ENCODE peak calls at places on chromosome 7, in four cellular contexts. X is tibial artery, N is GM23338, W is type B pancreatic cell. M is an unnamed sample.

GRCh38 chr7:135321556-135321955 is 87.9 kb downstream of the STRA8 start:
- DNase-seq in N (no peak), X (no peak), W (no peak), M (no peak)

GRCh38 chr7:73683916-73684693 is 708 bp downstream of the BUD23 start:
- DNase-seq in W (no peak), N (no peak), X (no peak), M (no peak)

GRCh38 chr7:1458676-1459511 is at the start of gene MICALL2:
- DNase-seq in W (no peak), X (peak), N (no peak), M (peak)

GRCh38 chr7:157271991-157272324 is 64.8 kb upstream of the DNAJB6 start:
- DNase-seq in X (peak), W (no peak), N (no peak), M (no peak)

GRCh38 chr7:23183279-23184012 is 1.6 kb downstream of the NUP42 start:
- DNase-seq in N (no peak), X (no peak), W (no peak), M (no peak)

GRCh38 chr7:95434501-95435421 is at the start of gene PON2:
- DNase-seq in W (peak), N (peak), X (peak), M (peak)

GRCh38 chr7:132276252-132276651 is 300.0 kb downstream of the PLXNA4 start:
- DNase-seq in W (no peak), X (no peak), N (no peak), M (no peak)

GRCh38 chr7:55120074-55120473 is 101.3 kb downstream of the EGFR start:
- DNase-seq in W (no peak), N (no peak), X (no peak), M (no peak)

GRCh38 chr7:151682831-151683614 is 163.3 kb upstream of the RHEB start:
- DNase-seq in W (no peak), N (no peak), X (peak), M (no peak)

GRCh38 chr7:88664630-88665233 is 94.8 kb upstream of the ZNF804B start:
- DNase-seq in N (peak), X (no peak), W (no peak), M (no peak)

GRCh38 chr7:102068846-102069245 is 217.8 kb upstream of the SH2B2 start:
- DNase-seq in X (no peak), N (no peak), W (no peak), M (no peak)

GRCh38 chr7:73599151-73599882 is 20.9 kb upstream of the TBL2 start:
- DNase-seq in X (no peak), W (no peak), N (no peak), M (no peak)

GRCh38 chr7:111642373-111642772 is 80.1 kb upstream of the IMMP2L start:
- DNase-seq in W (no peak), N (no peak), X (no peak), M (no peak)

GRCh38 chr7:55515569-55516279 is 56.6 kb downstream of the VOPP1 start:
- DNase-seq in N (no peak), W (no peak), X (no peak), M (no peak)

GRCh38 chr7:98800996-98801395 is 68.8 kb downstream of the TMEM130 start:
- DNase-seq in X (no peak), N (no peak), W (no peak), M (no peak)

GRCh38 chr7:27684491-27684890 is 21.8 kb upstream of the HIBADH start:
- DNase-seq in X (no peak), N (no peak), W (no peak), M (no peak)

GRCh38 chr7:150735596-150736358 is 1.4 kb upstream of the GIMAP5 start:
- DNase-seq in X (no peak), W (no peak), N (peak), M (no peak)

GRCh38 chr7:16071246-16071857 is 350.0 kb downstream of the CRPPA start:
- DNase-seq in W (no peak), X (no peak), N (peak), M (no peak)

GRCh38 chr7:155836216-155837125 is 24.2 kb upstream of the SHH start:
- DNase-seq in X (peak), N (no peak), W (no peak), M (no peak)

GRCh38 chr7:33792041-33792440 is 113.3 kb upstream of the BMPER start:
- DNase-seq in N (no peak), W (no peak), X (no peak), M (no peak)

GRCh38 chr7:69695998-69696657 is 97.9 kb downstream of the AUTS2 start:
- DNase-seq in N (no peak), W (no peak), X (no peak), M (no peak)

GRCh38 chr7:19290066-19290465 is 144.8 kb upstream of the FERD3L start:
- DNase-seq in W (no peak), N (no peak), X (no peak), M (no peak)

GRCh38 chr7:98831641-98832221 is 38.1 kb downstream of the TMEM130 start:
- DNase-seq in W (no peak), X (no peak), N (peak), M (no peak)

GRCh38 chr7:45869426-45869825 is 3.5 kb downstream of the CCDC201 start:
- DNase-seq in X (no peak), W (no peak), N (no peak), M (no peak)

GRCh38 chr7:155881471-155882350 is 69.4 kb upstream of the SHH start:
- DNase-seq in W (peak), N (no peak), X (peak), M (peak)

GRCh38 chr7:5310822-5311405 is 28.2 kb downstream of the SLC29A4 start:
- DNase-seq in X (no peak), W (no peak), N (no peak), M (no peak)

GRCh38 chr7:126689037-126689436 is 563.7 kb downstream of the GRM8 start:
- DNase-seq in N (peak), X (no peak), W (no peak), M (no peak)

GRCh38 chr7:43244232-43244631 is 131.8 kb downstream of the HECW1 start:
- DNase-seq in X (no peak), W (no peak), N (no peak), M (no peak)

GRCh38 chr7:3002631-3003030 is 41.0 kb downstream of the CARD11 start:
- DNase-seq in W (no peak), X (no peak), N (no peak), M (no peak)

GRCh38 chr7:34066968-34067367 is 161.6 kb downstream of the BMPER start:
- DNase-seq in X (no peak), W (no peak), N (peak), M (no peak)

GRCh38 chr7:74061840-74062539 is 21.6 kb upstream of the LIMK1 start:
- DNase-seq in N (no peak), W (no peak), X (peak), M (no peak)

GRCh38 chr7:155533120-155533826 is 13.1 kb downstream of the CNPY1 start:
- DNase-seq in X (no peak), N (peak), W (no peak), M (no peak)

GRCh38 chr7:16915405-16915804 is 33.6 kb upstream of the AGR3 start:
- DNase-seq in W (no peak), X (no peak), N (no peak), M (no peak)

GRCh38 chr7:135790371-135790977 is 41.9 kb upstream of the FAM180A start:
- DNase-seq in X (no peak), W (no peak), N (no peak), M (no peak)

GRCh38 chr7:18504965-18505364 is 9.4 kb downstream of the HDAC9 start:
- DNase-seq in N (no peak), X (no peak), W (no peak), M (no peak)

GRCh38 chr7:97179454-97180104 is 62.1 kb downstream of the SDHAF3 start:
- DNase-seq in X (no peak), W (no peak), N (peak), M (no peak)

GRCh38 chr7:11193131-11193867 is 219.6 kb downstream of the PHF14 start:
- DNase-seq in W (no peak), X (no peak), N (peak), M (no peak)

GRCh38 chr7:133858311-133858710 is 268.8 kb upstream of the LRGUK start:
- DNase-seq in N (no peak), X (no peak), W (no peak), M (no peak)

GRCh38 chr7:133857376-133858119 is 269.6 kb upstream of the LRGUK start:
- DNase-seq in N (no peak), X (no peak), W (no peak), M (no peak)

GRCh38 chr7:133851416-133851815 is 275.7 kb upstream of the LRGUK start:
- DNase-seq in X (no peak), W (no peak), N (no peak), M (no peak)

GRCh38 chr7:133853706-133854276 is 273.3 kb upstream of the LRGUK start:
- DNase-seq in W (no peak), N (peak), X (no peak), M (peak)

GRCh38 chr7:133854739-133855138 is 272.4 kb upstream of the LRGUK start:
- DNase-seq in N (peak), W (no peak), X (no peak), M (no peak)
- TF ChIP-seq CTCF in N (peak), W (peak), X (no peak), M (peak)

GRCh38 chr7:90749774-90750173 is 153.7 kb downstream of the CDK14 start:
- DNase-seq in W (no peak), N (peak), X (no peak), M (no peak)
- TF ChIP-seq CTCF in W (peak), N (peak), X (no peak), M (peak)

GRCh38 chr7:112790651-112790973 is 419 bp upstream of the TMEM168 start:
- DNase-seq in N (no peak), X (no peak), W (no peak), M (no peak)

GRCh38 chr7:112791465-112792168 is 1.4 kb upstream of the TMEM168 start:
- DNase-seq in N (no peak), W (no peak), X (no peak), M (no peak)

GRCh38 chr7:112788778-112789343 is 1.3 kb downstream of the TMEM168 start:
- DNase-seq in W (no peak), N (no peak), X (no peak), M (no peak)

GRCh38 chr7:112789453-112789823 is 755 bp downstream of the TMEM168 start:
- DNase-seq in N (no peak), W (no peak), X (no peak), M (no peak)

DNA sequence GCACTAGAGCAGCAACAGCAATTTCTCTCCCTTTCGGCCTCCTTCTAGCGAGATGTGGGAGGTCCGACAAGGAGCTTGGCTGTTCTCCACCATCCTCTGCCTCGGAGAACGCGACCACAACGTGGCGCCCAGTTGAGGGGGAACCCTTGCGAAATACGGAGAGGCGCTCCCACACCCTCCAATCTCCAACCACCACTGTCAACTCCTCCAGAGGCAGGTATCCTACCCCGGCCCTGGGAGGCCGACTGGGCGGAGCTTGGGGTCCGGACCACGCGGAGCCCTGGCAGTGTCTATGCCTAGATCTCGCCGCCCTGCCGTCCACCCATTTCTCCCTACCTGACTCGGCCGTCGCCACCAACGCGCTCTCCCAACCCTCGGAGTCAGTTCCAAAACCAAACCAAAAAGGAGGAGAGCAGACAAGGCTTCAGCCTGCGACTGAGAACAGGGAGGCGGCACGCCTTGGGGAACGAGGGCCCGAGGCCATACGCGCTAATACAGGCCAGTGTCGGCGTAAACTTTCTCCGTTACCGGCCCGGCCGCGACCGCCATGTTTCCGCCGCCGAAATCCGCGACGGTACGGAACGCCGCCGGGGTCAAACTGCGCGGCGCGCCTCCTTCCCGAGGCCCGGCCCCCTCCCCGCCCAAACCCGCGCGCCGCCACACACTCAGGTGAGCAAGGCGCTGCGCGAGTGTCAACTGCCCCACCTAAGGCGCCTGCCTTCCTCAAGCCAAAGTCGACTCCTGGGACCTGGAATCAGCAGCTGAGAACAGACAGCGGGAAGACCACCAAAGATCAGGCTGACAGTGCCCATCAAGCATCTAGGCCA is at the start of gene TMEM168:
- DNase-seq in N (peak), X (peak), W (peak), M (peak)
- TF ChIP-seq CTCF in N (no peak), X (peak), W (peak), M (no peak)

DNA sequence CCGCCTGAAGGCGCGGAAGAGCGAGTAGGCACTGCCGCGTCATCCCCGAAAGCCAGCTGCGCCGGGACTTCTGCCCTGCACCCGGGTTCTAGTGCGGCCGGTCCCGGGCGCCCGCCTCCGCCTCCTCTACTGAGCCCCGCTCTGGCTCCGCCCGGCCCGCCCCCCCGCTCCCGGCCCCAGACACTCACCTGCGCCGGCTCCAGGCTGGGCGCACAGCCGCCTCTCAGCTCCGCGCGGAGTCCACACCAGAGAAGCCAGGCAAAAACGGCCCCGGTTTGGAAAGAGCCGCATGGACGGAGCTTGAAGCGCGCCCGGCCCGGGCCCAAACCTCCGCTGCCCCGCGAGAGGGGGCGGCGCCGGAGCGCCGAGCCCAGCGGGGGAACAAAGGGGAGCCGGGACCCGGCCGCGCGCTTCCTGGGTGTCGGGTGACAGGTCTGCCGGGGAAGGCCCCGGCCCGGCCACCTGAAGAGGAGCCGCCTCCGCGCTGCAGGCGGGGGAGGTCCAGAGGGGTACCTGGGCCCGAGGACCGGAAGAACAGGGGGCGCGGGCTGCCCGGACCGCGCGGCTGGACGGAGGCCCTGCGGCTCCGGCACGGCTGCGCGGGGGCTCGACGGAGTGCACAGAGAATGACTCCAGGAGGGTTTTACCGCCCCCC is 168.2 kb downstream of the NRF1 start:
- DNase-seq in X (no peak), W (no peak), N (peak), M (no peak)
- TF ChIP-seq CTCF in X (no peak), W (no peak), N (no peak), M (no peak)

GRCh38 chr7:37832194-37832593 is 16.2 kb upstream of the NME8 start:
- DNase-seq in W (no peak), X (peak), N (no peak), M (no peak)
- TF ChIP-seq CTCF in W (no peak), X (no peak), N (no peak), M (no peak)

GRCh38 chr7:37446371-37446770 is 2.3 kb downstream of the ELMO1 start:
- DNase-seq in N (no peak), X (no peak), W (no peak), M (no peak)

GRCh38 chr7:37450035-37450434 is 1.4 kb upstream of the ELMO1 start:
- DNase-seq in X (no peak), W (no peak), N (no peak), M (no peak)

GRCh38 chr7:37449621-37450020 is 957 bp upstream of the ELMO1 start:
- DNase-seq in N (peak), W (no peak), X (no peak), M (no peak)

GRCh38 chr7:37448057-37448636 is 517 bp downstream of the ELMO1 start:
- DNase-seq in X (no peak), W (no peak), N (peak), M (no peak)

GRCh38 chr7:37448637-37449331 is at the start of gene ELMO1:
- DNase-seq in W (peak), X (peak), N (peak), M (no peak)
- TF ChIP-seq CTCF in W (peak), X (peak), N (peak), M (peak)

GRCh38 chr7:47180268-47180826 is 401.6 kb downstream of the TNS3 start:
- DNase-seq in W (no peak), N (peak), X (no peak), M (no peak)
- TF ChIP-seq CTCF in W (peak), N (peak), X (peak), M (peak)